ENCODE peak calls at places on chromosomes 12 and 14, in five cellular contexts. One of them, this sample, is unnamed.

GRCh38 chr12:46404225-46404631 is 31.7 kb upstream of the SLC38A2 start:
- DNase-seq in Peyer's patch: no peak
- DNase-seq in HFFc6: peak; percentile 52
- DNase-seq in HFF-Myc: no peak
- DNase-seq in lower lobe of right lung: no peak
- DNase-seq in this sample: no peak

GRCh38 chr14:31045501-31046080 is 19.4 kb upstream of the STRN3 start:
- DNase-seq in Peyer's patch: no peak
- DNase-seq in HFFc6: no peak
- DNase-seq in HFF-Myc: no peak
- DNase-seq in lower lobe of right lung: no peak
- DNase-seq in this sample: no peak

GRCh38 chr12:59619461-59620240 is 23.8 kb downstream of the SLC16A7 start:
- DNase-seq in Peyer's patch: no peak
- DNase-seq in HFFc6: no peak
- DNase-seq in HFF-Myc: no peak
- DNase-seq in lower lobe of right lung: no peak
- DNase-seq in this sample: peak; percentile 31

GRCh38 chr14:20789230-20789813 is 8.3 kb downstream of the RNASE6 start:
- DNase-seq in Peyer's patch: no peak
- DNase-seq in HFFc6: no peak
- DNase-seq in HFF-Myc: no peak
- DNase-seq in lower lobe of right lung: no peak
- DNase-seq in this sample: no peak

GRCh38 chr14:94088516-94088915 is 7.4 kb downstream of the IFI27L1 start:
- DNase-seq in Peyer's patch: no peak
- DNase-seq in HFFc6: peak; percentile 71
- DNase-seq in HFF-Myc: no peak
- DNase-seq in lower lobe of right lung: no peak
- DNase-seq in this sample: no peak

GRCh38 chr12:110822821-110823415 is 23.9 kb upstream of the CCDC63 start:
- DNase-seq in Peyer's patch: no peak
- DNase-seq in HFFc6: no peak
- DNase-seq in HFF-Myc: no peak
- DNase-seq in lower lobe of right lung: no peak
- DNase-seq in this sample: no peak

GRCh38 chr12:30874455-30875313 is 51.9 kb upstream of the TSPAN11 start:
- DNase-seq in Peyer's patch: no peak
- DNase-seq in HFFc6: no peak
- DNase-seq in HFF-Myc: no peak
- DNase-seq in lower lobe of right lung: no peak
- DNase-seq in this sample: no peak

GRCh38 chr12:128109636-128110035 is 157.3 kb upstream of the TMEM132C start:
- DNase-seq in Peyer's patch: no peak
- DNase-seq in HFFc6: no peak
- DNase-seq in HFF-Myc: no peak
- DNase-seq in lower lobe of right lung: no peak
- DNase-seq in this sample: no peak

GRCh38 chr12:107990325-107990724 is 138.8 kb upstream of the WSCD2 start:
- DNase-seq in Peyer's patch: no peak
- DNase-seq in HFFc6: no peak
- DNase-seq in HFF-Myc: no peak
- DNase-seq in lower lobe of right lung: no peak
- DNase-seq in this sample: peak; percentile 61

GRCh38 chr12:51751657-51752056 is 96.9 kb downstream of the FIGNL2 start:
- DNase-seq in Peyer's patch: no peak
- DNase-seq in HFFc6: no peak
- DNase-seq in HFF-Myc: no peak
- DNase-seq in lower lobe of right lung: no peak
- DNase-seq in this sample: no peak

GRCh38 chr14:45698462-45699134 is 445.6 kb upstream of the MIS18BP1 start:
- DNase-seq in Peyer's patch: no peak
- DNase-seq in HFFc6: no peak
- DNase-seq in HFF-Myc: no peak
- DNase-seq in lower lobe of right lung: no peak
- DNase-seq in this sample: no peak

GRCh38 chr12:82555699-82556098 is 131.0 kb upstream of the TMTC2 start:
- DNase-seq in Peyer's patch: no peak
- DNase-seq in HFFc6: no peak
- DNase-seq in HFF-Myc: no peak
- DNase-seq in lower lobe of right lung: no peak
- DNase-seq in this sample: no peak

GRCh38 chr14:74723134-74723533 is 10.2 kb downstream of the FCF1 start:
- DNase-seq in Peyer's patch: no peak
- DNase-seq in HFFc6: no peak
- DNase-seq in HFF-Myc: no peak
- DNase-seq in lower lobe of right lung: no peak
- DNase-seq in this sample: no peak

GRCh38 chr12:4824415-4824814 is 85.3 kb upstream of the KCNA1 start:
- DNase-seq in Peyer's patch: no peak
- DNase-seq in HFFc6: peak; percentile 83
- DNase-seq in HFF-Myc: peak; percentile 3
- DNase-seq in lower lobe of right lung: no peak
- DNase-seq in this sample: no peak

GRCh38 chr12:116201908-116202307 is 75.6 kb downstream of the MED13L start:
- DNase-seq in Peyer's patch: no peak
- DNase-seq in HFFc6: peak; percentile 24
- DNase-seq in HFF-Myc: no peak
- DNase-seq in lower lobe of right lung: no peak
- DNase-seq in this sample: no peak

GRCh38 chr14:76514599-76514998 is 138.7 kb downstream of the ESRRB start:
- DNase-seq in Peyer's patch: no peak
- DNase-seq in HFFc6: peak; percentile 3
- DNase-seq in HFF-Myc: no peak
- DNase-seq in lower lobe of right lung: no peak
- DNase-seq in this sample: peak; percentile 46

GRCh38 chr14:23034498-23035302 is at the start of gene PSMB5:
- DNase-seq in Peyer's patch: peak; percentile 84
- DNase-seq in HFFc6: peak; percentile 93
- DNase-seq in HFF-Myc: peak; percentile 90
- DNase-seq in lower lobe of right lung: peak; percentile 92
- DNase-seq in this sample: peak; percentile 96

GRCh38 chr14:63544641-63545234 is 1.6 kb upstream of the PPP2R5E start:
- DNase-seq in Peyer's patch: no peak
- DNase-seq in HFFc6: peak; percentile 16
- DNase-seq in HFF-Myc: no peak
- DNase-seq in lower lobe of right lung: no peak
- DNase-seq in this sample: no peak

GRCh38 chr14:89654998-89655397 is 238.0 kb upstream of the FOXN3 start:
- DNase-seq in Peyer's patch: no peak
- DNase-seq in HFFc6: no peak
- DNase-seq in HFF-Myc: no peak
- DNase-seq in lower lobe of right lung: no peak
- DNase-seq in this sample: no peak

GRCh38 chr12:110355080-110355479 is 48.4 kb downstream of the ANAPC7 start:
- DNase-seq in Peyer's patch: no peak
- DNase-seq in HFFc6: peak; percentile 18
- DNase-seq in HFF-Myc: no peak
- DNase-seq in lower lobe of right lung: no peak
- DNase-seq in this sample: peak; percentile 60

GRCh38 chr12:122004633-122005071 is 17.0 kb upstream of the BCL7A start:
- DNase-seq in Peyer's patch: no peak
- DNase-seq in HFFc6: no peak
- DNase-seq in HFF-Myc: no peak
- DNase-seq in lower lobe of right lung: peak; percentile 43
- DNase-seq in this sample: no peak

GRCh38 chr14:52918486-52918885 is 32.4 kb downstream of the FERMT2 start:
- DNase-seq in Peyer's patch: no peak
- DNase-seq in HFFc6: peak; percentile 48
- DNase-seq in HFF-Myc: no peak
- DNase-seq in lower lobe of right lung: no peak
- DNase-seq in this sample: peak; percentile 43

GRCh38 chr14:65411656-65412188 is 808 bp upstream of the FUT8 start:
- DNase-seq in Peyer's patch: peak; percentile 96
- DNase-seq in HFFc6: peak; percentile 91
- DNase-seq in HFF-Myc: peak; percentile 83
- DNase-seq in lower lobe of right lung: peak; percentile 94
- DNase-seq in this sample: peak; percentile 85

GRCh38 chr12:125312471-125312870 is 247.2 kb downstream of the AACS start:
- DNase-seq in Peyer's patch: no peak
- DNase-seq in HFFc6: no peak
- DNase-seq in HFF-Myc: no peak
- DNase-seq in lower lobe of right lung: no peak
- DNase-seq in this sample: no peak

GRCh38 chr14:32938719-32939253 is at the start of gene NPAS3:
- DNase-seq in Peyer's patch: no peak
- DNase-seq in HFFc6: no peak
- DNase-seq in HFF-Myc: no peak
- DNase-seq in lower lobe of right lung: no peak
- DNase-seq in this sample: no peak

GRCh38 chr12:109983432-109984142 is 12.6 kb downstream of the GIT2 start:
- DNase-seq in Peyer's patch: no peak
- DNase-seq in HFFc6: no peak
- DNase-seq in HFF-Myc: no peak
- DNase-seq in lower lobe of right lung: no peak
- DNase-seq in this sample: no peak

GRCh38 chr14:102029956-102030355 is 56.9 kb downstream of the HSP90AA1 start:
- DNase-seq in Peyer's patch: no peak
- DNase-seq in HFFc6: peak; percentile 27
- DNase-seq in HFF-Myc: no peak
- DNase-seq in lower lobe of right lung: no peak
- DNase-seq in this sample: no peak

GRCh38 chr12:67648306-67649164 is at the start of gene DYRK2:
- DNase-seq in Peyer's patch: peak; percentile 90
- DNase-seq in HFFc6: peak; percentile 56
- DNase-seq in HFF-Myc: no peak
- DNase-seq in lower lobe of right lung: peak; percentile 86
- DNase-seq in this sample: peak; percentile 76

GRCh38 chr12:94625531-94625930 is 24.8 kb downstream of the TMCC3 start:
- DNase-seq in Peyer's patch: no peak
- DNase-seq in HFFc6: no peak
- DNase-seq in HFF-Myc: no peak
- DNase-seq in lower lobe of right lung: no peak
- DNase-seq in this sample: no peak

GRCh38 chr14:71119075-71119474 is 211.8 kb downstream of the PCNX1 start:
- DNase-seq in Peyer's patch: no peak
- DNase-seq in HFFc6: peak; percentile 57
- DNase-seq in HFF-Myc: no peak
- DNase-seq in lower lobe of right lung: no peak
- DNase-seq in this sample: peak; percentile 15

GRCh38 chr12:93886533-93887511 is 209.6 kb downstream of the CRADD start:
- DNase-seq in Peyer's patch: no peak
- DNase-seq in HFFc6: peak; percentile 90
- DNase-seq in HFF-Myc: peak; percentile 90
- DNase-seq in lower lobe of right lung: no peak
- DNase-seq in this sample: no peak

GRCh38 chr12:57616383-57617101 is 5.3 kb downstream of the ARHGEF25 start:
- DNase-seq in Peyer's patch: no peak
- DNase-seq in HFFc6: peak; percentile 55
- DNase-seq in HFF-Myc: no peak
- DNase-seq in lower lobe of right lung: no peak
- DNase-seq in this sample: no peak

GRCh38 chr12:108363165-108363564 is 24.1 kb upstream of the CMKLR1 start:
- DNase-seq in Peyer's patch: no peak
- DNase-seq in HFFc6: no peak
- DNase-seq in HFF-Myc: no peak
- DNase-seq in lower lobe of right lung: no peak
- DNase-seq in this sample: no peak

GRCh38 chr12:91967590-91967989 is 178.1 kb downstream of the BTG1 start:
- DNase-seq in Peyer's patch: no peak
- DNase-seq in HFFc6: no peak
- DNase-seq in HFF-Myc: no peak
- DNase-seq in lower lobe of right lung: no peak
- DNase-seq in this sample: no peak

GRCh38 chr12:76878899-76879709 is at the start of gene CSRP2:
- DNase-seq in Peyer's patch: peak; percentile 92
- DNase-seq in HFFc6: peak; percentile 58
- DNase-seq in HFF-Myc: peak; percentile 41
- DNase-seq in lower lobe of right lung: peak; percentile 91
- DNase-seq in this sample: peak; percentile 80

GRCh38 chr12:76880156-76881023 is 1.6 kb upstream of the CSRP2 start:
- DNase-seq in Peyer's patch: no peak
- DNase-seq in HFFc6: no peak
- DNase-seq in HFF-Myc: no peak
- DNase-seq in lower lobe of right lung: no peak
- DNase-seq in this sample: no peak

GRCh38 chr12:76876696-76877229 is 2.1 kb downstream of the CSRP2 start:
- DNase-seq in Peyer's patch: no peak
- DNase-seq in HFFc6: no peak
- DNase-seq in HFF-Myc: no peak
- DNase-seq in lower lobe of right lung: no peak
- DNase-seq in this sample: no peak

GRCh38 chr12:76879710-76880025 is 849 bp upstream of the CSRP2 start:
- DNase-seq in Peyer's patch: no peak
- DNase-seq in HFFc6: no peak
- DNase-seq in HFF-Myc: no peak
- DNase-seq in lower lobe of right lung: no peak
- DNase-seq in this sample: no peak

GRCh38 chr12:76878045-76878898 is 547 bp downstream of the CSRP2 start:
- DNase-seq in Peyer's patch: peak; percentile 50
- DNase-seq in HFFc6: no peak
- DNase-seq in HFF-Myc: no peak
- DNase-seq in lower lobe of right lung: peak; percentile 48
- DNase-seq in this sample: peak; percentile 31
- TF ChIP-seq CTCF in Peyer's patch: no peak
- TF ChIP-seq CTCF in HFFc6: peak; percentile 51
- TF ChIP-seq CTCF in HFF-Myc: peak; percentile 19
- TF ChIP-seq CTCF in lower lobe of right lung: peak; percentile 26
- TF ChIP-seq CTCF in this sample: no peak

DNA sequence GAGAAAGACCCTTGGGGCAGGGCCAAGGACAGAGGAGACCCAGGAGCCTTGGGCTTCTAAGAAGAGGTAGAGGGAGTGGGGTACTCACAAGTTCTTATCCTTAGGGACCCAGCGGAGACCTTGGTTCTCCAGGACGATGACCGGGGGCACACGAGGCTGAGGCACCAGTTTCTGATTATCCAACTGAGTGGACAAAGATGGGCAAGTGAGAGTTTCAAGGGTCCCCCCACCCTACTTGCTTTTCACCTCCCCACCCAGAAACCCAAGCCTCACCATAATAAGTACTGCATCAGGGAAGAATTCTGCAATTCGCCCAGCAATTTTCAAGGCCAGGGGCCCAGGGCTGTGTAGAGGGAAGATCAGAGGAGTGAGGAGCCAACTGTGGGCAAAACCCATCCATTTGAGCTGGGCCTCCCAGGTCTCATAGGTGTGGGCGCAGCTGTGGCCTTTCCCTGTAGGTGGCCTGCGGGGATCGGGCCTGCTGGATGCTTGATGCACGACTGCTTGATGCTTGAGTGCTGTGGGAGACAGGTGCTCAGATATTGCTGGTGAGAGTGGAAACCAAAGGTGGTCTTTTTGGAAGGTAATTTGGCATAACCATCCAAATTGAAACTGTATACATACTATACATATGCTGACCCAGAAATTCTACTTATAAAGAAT is 2.0 kb downstream of the EMC9 start:
- DNase-seq in Peyer's patch: no peak
- DNase-seq in HFFc6: no peak
- DNase-seq in HFF-Myc: no peak
- DNase-seq in lower lobe of right lung: no peak
- DNase-seq in this sample: peak; percentile 53
- TF ChIP-seq CTCF in Peyer's patch: no peak
- TF ChIP-seq CTCF in HFFc6: no peak
- TF ChIP-seq CTCF in HFF-Myc: no peak
- TF ChIP-seq CTCF in lower lobe of right lung: no peak
- TF ChIP-seq CTCF in this sample: no peak

GRCh38 chr12:12033589-12034223 is 37.0 kb upstream of the BCL2L14 start:
- DNase-seq in Peyer's patch: no peak
- DNase-seq in HFFc6: no peak
- DNase-seq in HFF-Myc: no peak
- DNase-seq in lower lobe of right lung: no peak
- DNase-seq in this sample: no peak
- TF ChIP-seq CTCF in Peyer's patch: no peak
- TF ChIP-seq CTCF in HFFc6: no peak
- TF ChIP-seq CTCF in HFF-Myc: no peak
- TF ChIP-seq CTCF in lower lobe of right lung: no peak
- TF ChIP-seq CTCF in this sample: no peak

GRCh38 chr14:82009076-82009475 is 475.4 kb upstream of the SEL1L start:
- DNase-seq in Peyer's patch: no peak
- DNase-seq in HFFc6: no peak
- DNase-seq in HFF-Myc: no peak
- DNase-seq in lower lobe of right lung: no peak
- DNase-seq in this sample: peak; percentile 3
- TF ChIP-seq CTCF in Peyer's patch: peak; percentile 6
- TF ChIP-seq CTCF in HFFc6: peak; percentile 43
- TF ChIP-seq CTCF in HFF-Myc: no peak
- TF ChIP-seq CTCF in lower lobe of right lung: peak; percentile 17
- TF ChIP-seq CTCF in this sample: peak; percentile 51

This sample was measured in activated CD8-positive, alpha-beta T cell treated with anti-CD3 and anti-CD28 coated beads for 36 hours.